ENCODE peak calls at places on chromosomes 11 and 22, in six cellular contexts. One of them, this sample, is unnamed.

GRCh38 chr11:120375076-120375475 is 38.9 kb downstream of the ARHGEF12 start:
- DNase-seq in endothelial cell: no peak
- DNase-seq in brain pericyte: peak
- DNase-seq in stimulated activated CD4-positive, alpha-beta T cell treated with anti-CD3 and anti-CD28 coated beads, Interleukin-1b, Interleukin-23, amount 100 ng/mL, for 1 hour: no peak
- DNase-seq in NCI-H460: no peak
- DNase-seq in HS-27A: no peak
- DNase-seq in this sample: no peak

GRCh38 chr11:102546923-102547471 is 16.4 kb upstream of the MMP7 start:
- DNase-seq in endothelial cell: no peak
- DNase-seq in brain pericyte: no peak
- DNase-seq in stimulated activated CD4-positive, alpha-beta T cell treated with anti-CD3 and anti-CD28 coated beads, Interleukin-1b, Interleukin-23, amount 100 ng/mL, for 1 hour: no peak
- DNase-seq in NCI-H460: no peak
- DNase-seq in HS-27A: no peak
- DNase-seq in this sample: peak

GRCh38 chr11:1499261-1499890 is 12.8 kb upstream of the MOB2 start:
- DNase-seq in endothelial cell: no peak
- DNase-seq in brain pericyte: no peak
- DNase-seq in stimulated activated CD4-positive, alpha-beta T cell treated with anti-CD3 and anti-CD28 coated beads, Interleukin-1b, Interleukin-23, amount 100 ng/mL, for 1 hour: no peak
- DNase-seq in NCI-H460: no peak
- DNase-seq in HS-27A: no peak
- DNase-seq in this sample: no peak

GRCh38 chr11:10728779-10729472 is 22.1 kb upstream of the CTR9 start:
- DNase-seq in endothelial cell: peak
- DNase-seq in brain pericyte: no peak
- DNase-seq in stimulated activated CD4-positive, alpha-beta T cell treated with anti-CD3 and anti-CD28 coated beads, Interleukin-1b, Interleukin-23, amount 100 ng/mL, for 1 hour: no peak
- DNase-seq in NCI-H460: no peak
- DNase-seq in HS-27A: no peak
- DNase-seq in this sample: no peak

GRCh38 chr22:19292262-19293230 is 1.0 kb upstream of the CLTCL1 start:
- DNase-seq in endothelial cell: no peak
- DNase-seq in brain pericyte: no peak
- DNase-seq in stimulated activated CD4-positive, alpha-beta T cell treated with anti-CD3 and anti-CD28 coated beads, Interleukin-1b, Interleukin-23, amount 100 ng/mL, for 1 hour: no peak
- DNase-seq in NCI-H460: no peak
- DNase-seq in HS-27A: no peak
- DNase-seq in this sample: no peak

GRCh38 chr11:94809251-94809650 is 41.1 kb downstream of the AMOTL1 start:
- DNase-seq in endothelial cell: no peak
- DNase-seq in brain pericyte: no peak
- DNase-seq in stimulated activated CD4-positive, alpha-beta T cell treated with anti-CD3 and anti-CD28 coated beads, Interleukin-1b, Interleukin-23, amount 100 ng/mL, for 1 hour: no peak
- DNase-seq in NCI-H460: no peak
- DNase-seq in HS-27A: no peak
- DNase-seq in this sample: no peak

GRCh38 chr11:76459299-76459698 is 14.5 kb downstream of the EMSY start:
- DNase-seq in endothelial cell: no peak
- DNase-seq in brain pericyte: no peak
- DNase-seq in stimulated activated CD4-positive, alpha-beta T cell treated with anti-CD3 and anti-CD28 coated beads, Interleukin-1b, Interleukin-23, amount 100 ng/mL, for 1 hour: no peak
- DNase-seq in NCI-H460: no peak
- DNase-seq in HS-27A: no peak
- DNase-seq in this sample: no peak

GRCh38 chr22:44351685-44352377 is 39.1 kb upstream of the SHISAL1 start:
- DNase-seq in endothelial cell: no peak
- DNase-seq in brain pericyte: no peak
- DNase-seq in stimulated activated CD4-positive, alpha-beta T cell treated with anti-CD3 and anti-CD28 coated beads, Interleukin-1b, Interleukin-23, amount 100 ng/mL, for 1 hour: no peak
- DNase-seq in NCI-H460: no peak
- DNase-seq in HS-27A: peak
- DNase-seq in this sample: peak

GRCh38 chr11:85896871-85897270 is 41.7 kb downstream of the CCDC83 start:
- DNase-seq in endothelial cell: no peak
- DNase-seq in brain pericyte: no peak
- DNase-seq in stimulated activated CD4-positive, alpha-beta T cell treated with anti-CD3 and anti-CD28 coated beads, Interleukin-1b, Interleukin-23, amount 100 ng/mL, for 1 hour: no peak
- DNase-seq in NCI-H460: no peak
- DNase-seq in HS-27A: no peak
- DNase-seq in this sample: no peak

GRCh38 chr11:96338910-96339703 is 3.9 kb downstream of the MAML2 start:
- DNase-seq in endothelial cell: no peak
- DNase-seq in brain pericyte: no peak
- DNase-seq in stimulated activated CD4-positive, alpha-beta T cell treated with anti-CD3 and anti-CD28 coated beads, Interleukin-1b, Interleukin-23, amount 100 ng/mL, for 1 hour: no peak
- DNase-seq in NCI-H460: no peak
- DNase-seq in HS-27A: no peak
- DNase-seq in this sample: no peak

GRCh38 chr22:20565079-20565734 is 57.8 kb downstream of the MED15 start:
- DNase-seq in endothelial cell: no peak
- DNase-seq in brain pericyte: peak
- DNase-seq in stimulated activated CD4-positive, alpha-beta T cell treated with anti-CD3 and anti-CD28 coated beads, Interleukin-1b, Interleukin-23, amount 100 ng/mL, for 1 hour: no peak
- DNase-seq in NCI-H460: no peak
- DNase-seq in HS-27A: no peak
- DNase-seq in this sample: no peak

GRCh38 chr11:96228472-96228871 is 114.5 kb downstream of the MAML2 start:
- DNase-seq in endothelial cell: no peak
- DNase-seq in brain pericyte: peak
- DNase-seq in stimulated activated CD4-positive, alpha-beta T cell treated with anti-CD3 and anti-CD28 coated beads, Interleukin-1b, Interleukin-23, amount 100 ng/mL, for 1 hour: no peak
- DNase-seq in NCI-H460: peak
- DNase-seq in HS-27A: peak
- DNase-seq in this sample: peak

This sample was measured in Calu3.